ENCODE peak calls at places on chromosomes 4 and X, in four cellular contexts. One of them, this sample, is unnamed. For H3K36me3 and H3K27me3, the result is how much of the 10 kb centered on the place peaks cover.

GRCh38 chr4:147709999-147710398 is 21.9 kb upstream of the ARHGAP10 start:
- DNase-seq in HepG2: no peak
- DNase-seq in H1: no peak
- DNase-seq in GM12878: no peak
- DNase-seq in this sample: no peak

GRCh38 chrX:108131471-108131870 is 39.9 kb downstream of the ATG4A start:
- DNase-seq in GM12878: no peak
- DNase-seq in HepG2: no peak
- DNase-seq in H1: no peak
- DNase-seq in this sample: no peak

GRCh38 chr4:47349323-47349722 is 114.2 kb downstream of the COMMD8 start:
- DNase-seq in HepG2: no peak
- DNase-seq in GM12878: no peak
- DNase-seq in H1: no peak
- DNase-seq in this sample: no peak

GRCh38 chr4:78602334-78602733 is 50.8 kb downstream of the ANXA3 start:
- DNase-seq in HepG2: no peak
- DNase-seq in H1: no peak
- DNase-seq in GM12878: no peak
- DNase-seq in this sample: no peak

GRCh38 chrX:76148753-76149152 is 24.1 kb upstream of the PBDC1 start:
- DNase-seq in H1: no peak
- DNase-seq in HepG2: peak
- DNase-seq in GM12878: peak
- DNase-seq in this sample: no peak

GRCh38 chr4:169815606-169816005 is 57.9 kb upstream of the HPF1 start:
- DNase-seq in HepG2: peak
- DNase-seq in H1: no peak
- DNase-seq in GM12878: no peak
- DNase-seq in this sample: no peak

GRCh38 chr4:149997881-149998421 is 80.3 kb upstream of the DCLK2 start:
- DNase-seq in H1: no peak
- DNase-seq in GM12878: no peak
- DNase-seq in HepG2: peak
- DNase-seq in this sample: no peak

GRCh38 chr4:5142726-5143125 is 91.4 kb downstream of the STK32B start:
- DNase-seq in H1: no peak
- DNase-seq in GM12878: no peak
- DNase-seq in HepG2: peak
- DNase-seq in this sample: peak

GRCh38 chr4:154642361-154642760 is 29.9 kb upstream of the FGG start:
- DNase-seq in H1: no peak
- DNase-seq in GM12878: no peak
- DNase-seq in HepG2: no peak
- DNase-seq in this sample: no peak

GRCh38 chrX:130179579-130180215 is 7.9 kb downstream of the RAB33A start:
- DNase-seq in H1: no peak
- DNase-seq in HepG2: no peak
- DNase-seq in GM12878: no peak
- DNase-seq in this sample: no peak

GRCh38 chr4:174828845-174829701 is at the start of gene GLRA3:
- DNase-seq in GM12878: no peak
- DNase-seq in H1: peak
- DNase-seq in HepG2: peak
- DNase-seq in this sample: peak

GRCh38 chr4:128660361-128660964 is 149.0 kb upstream of the JADE1 start:
- DNase-seq in H1: no peak
- DNase-seq in HepG2: no peak
- DNase-seq in GM12878: no peak
- DNase-seq in this sample: no peak

GRCh38 chr4:94516067-94516466 is 64.3 kb downstream of the PDLIM5 start:
- DNase-seq in GM12878: no peak
- DNase-seq in H1: no peak
- DNase-seq in HepG2: peak
- DNase-seq in this sample: no peak

GRCh38 chrX:129161108-129161507 is 362.2 kb downstream of the SMARCA1 start:
- DNase-seq in HepG2: peak
- DNase-seq in GM12878: no peak
- DNase-seq in H1: no peak
- DNase-seq in this sample: no peak

GRCh38 chr4:120769227-120769626 is 153.3 kb downstream of the PRDM5 start:
- DNase-seq in H1: no peak
- DNase-seq in GM12878: no peak
- DNase-seq in HepG2: no peak
- DNase-seq in this sample: no peak

GRCh38 chrX:70485466-70485865 is 40.8 kb downstream of the DLG3 start:
- DNase-seq in GM12878: no peak
- DNase-seq in HepG2: no peak
- DNase-seq in H1: no peak
- DNase-seq in this sample: no peak

DNA sequence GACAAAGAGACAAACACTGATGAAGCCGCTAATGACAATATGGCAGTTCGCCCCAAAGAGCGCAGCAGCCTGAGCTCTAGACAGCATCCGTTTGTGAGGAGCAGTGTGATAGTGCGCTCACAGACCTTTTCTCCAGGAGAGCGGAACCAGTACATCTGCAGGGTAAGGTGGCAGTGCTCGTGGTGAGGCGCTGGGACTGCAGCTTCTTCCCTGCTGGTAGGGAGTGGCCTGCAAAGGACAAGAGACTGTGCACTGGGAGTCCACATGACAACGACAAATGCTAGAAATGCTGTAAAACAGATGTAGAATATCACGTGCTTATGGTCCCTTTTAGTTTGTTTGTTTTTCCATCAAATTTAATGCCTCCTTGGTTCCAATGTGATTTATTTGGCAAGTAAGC is 35.8 kb downstream of the CLDN22 start:
- DNase-seq in GM12878: no peak
- DNase-seq in HepG2: no peak
- DNase-seq in H1: no peak
- DNase-seq in this sample: no peak
- H3K36me3 ChIP-seq in GM12878: under half
- H3K36me3 ChIP-seq in HepG2: under half
- H3K36me3 ChIP-seq in H1: half or more
- H3K36me3 ChIP-seq in this sample: half or more

GRCh38 chrX:51855698-51856097 is 37.7 kb upstream of the MAGED1 start:
- DNase-seq in HepG2: no peak
- DNase-seq in H1: no peak
- DNase-seq in GM12878: no peak
- DNase-seq in this sample: no peak
- H3K27me3 ChIP-seq in HepG2: under half
- H3K27me3 ChIP-seq in H1: under half
- H3K27me3 ChIP-seq in GM12878: under half
- H3K27me3 ChIP-seq in this sample: under half

DNA sequence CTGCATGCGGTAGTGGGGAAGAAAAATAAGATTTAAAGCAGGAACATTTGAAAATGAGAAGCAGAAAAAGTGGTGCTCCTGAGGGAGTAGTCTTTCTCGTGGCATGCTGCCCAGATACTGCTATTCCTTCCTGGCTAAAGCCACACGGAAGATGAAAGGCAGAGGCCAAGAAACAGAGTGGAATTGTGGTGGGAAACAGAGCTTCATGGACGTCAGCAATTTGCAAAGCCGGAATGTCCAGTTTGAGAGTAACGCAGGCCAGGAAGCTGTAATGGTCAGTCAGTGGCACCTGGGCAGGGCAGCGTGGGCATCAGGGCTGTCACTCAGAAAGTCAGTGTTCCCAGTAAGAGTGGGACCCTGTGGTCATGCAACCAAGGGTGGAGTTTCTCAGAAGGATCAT is 63.7 kb upstream of the FMR1 start:
- DNase-seq in GM12878: no peak
- DNase-seq in H1: no peak
- DNase-seq in HepG2: no peak
- DNase-seq in this sample: no peak
- TF ChIP-seq SUZ12 in GM12878: no peak
- TF ChIP-seq SUZ12 in H1: no peak
- TF ChIP-seq SUZ12 in HepG2: no peak
- TF ChIP-seq SUZ12 in this sample: no peak

GRCh38 chr4:155805016-155805415 is 46.2 kb downstream of the GUCY1B1 start:
- DNase-seq in HepG2: no peak
- DNase-seq in H1: no peak
- DNase-seq in GM12878: no peak
- DNase-seq in this sample: no peak
- H3K36me3 ChIP-seq in HepG2: under half
- H3K36me3 ChIP-seq in H1: under half
- H3K36me3 ChIP-seq in GM12878: under half
- H3K36me3 ChIP-seq in this sample: under half

DNA sequence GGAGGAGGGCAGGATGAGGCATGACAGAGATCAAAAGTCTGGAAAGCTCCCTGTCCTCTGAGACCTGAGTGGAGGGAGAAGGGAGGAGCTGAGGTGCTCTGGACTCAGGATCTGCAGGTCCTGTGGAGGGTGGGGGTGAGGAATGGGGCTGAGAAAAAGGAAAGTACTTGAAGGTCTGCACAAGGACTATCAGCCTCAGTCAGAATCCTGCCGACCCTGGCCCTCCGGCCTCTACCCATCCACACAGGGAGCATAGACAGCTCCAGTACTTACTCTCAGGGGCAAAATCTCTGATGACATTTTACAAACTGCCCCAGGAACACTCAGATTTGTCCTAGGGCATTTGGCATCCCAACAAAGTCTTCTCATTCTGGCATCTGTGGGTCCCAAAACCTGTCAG is 991 bp upstream of the ITIH6 start:
- DNase-seq in HepG2: no peak
- DNase-seq in GM12878: no peak
- DNase-seq in H1: no peak
- DNase-seq in this sample: no peak
- H3K27me3 ChIP-seq in HepG2: under half
- H3K27me3 ChIP-seq in GM12878: under half
- H3K27me3 ChIP-seq in H1: under half
- H3K27me3 ChIP-seq in this sample: under half

GRCh38 chr4:88747351-88747750 is 49.7 kb upstream of the NAP1L5 start:
- DNase-seq in GM12878: no peak
- DNase-seq in H1: no peak
- DNase-seq in HepG2: no peak
- DNase-seq in this sample: no peak
- TF ChIP-seq SUZ12 in GM12878: no peak
- TF ChIP-seq SUZ12 in H1: no peak
- TF ChIP-seq SUZ12 in HepG2: no peak
- TF ChIP-seq SUZ12 in this sample: no peak

This sample was measured in NT2/D1.